ENCODE peak calls at places on chromosomes 11 and 22, in four cellular contexts. One of them, this sample, is unnamed.

GRCh38 chr22:46063861-46064235 is 86.5 kb upstream of the PPARA start:
- DNase-seq in fibroblast of lung: peak
- DNase-seq in mesothelial cell of epicardium: no peak
- DNase-seq in cardiac fibroblast: no peak
- DNase-seq in this sample: no peak

GRCh38 chr22:24512043-24512442 is 16.9 kb downstream of the UPB1 start:
- DNase-seq in fibroblast of lung: no peak
- DNase-seq in mesothelial cell of epicardium: no peak
- DNase-seq in cardiac fibroblast: no peak
- DNase-seq in this sample: no peak

GRCh38 chr11:59172345-59173079 is 580 bp downstream of the DTX4 start:
- DNase-seq in cardiac fibroblast: no peak
- DNase-seq in mesothelial cell of epicardium: no peak
- DNase-seq in fibroblast of lung: no peak
- DNase-seq in this sample: peak

GRCh38 chr11:66846671-66847091 is 3.4 kb downstream of the RCE1 start:
- DNase-seq in mesothelial cell of epicardium: no peak
- DNase-seq in fibroblast of lung: no peak
- DNase-seq in cardiac fibroblast: no peak
- DNase-seq in this sample: no peak

GRCh38 chr11:69152748-69153446 is 2.8 kb upstream of the SMIM38 start:
- DNase-seq in fibroblast of lung: no peak
- DNase-seq in cardiac fibroblast: no peak
- DNase-seq in mesothelial cell of epicardium: no peak
- DNase-seq in this sample: no peak

GRCh38 chr11:94128171-94128745 is 383 bp upstream of the PANX1 start:
- DNase-seq in mesothelial cell of epicardium: no peak
- DNase-seq in cardiac fibroblast: no peak
- DNase-seq in fibroblast of lung: no peak
- DNase-seq in this sample: no peak

GRCh38 chr11:27421819-27422494 is 50.6 kb downstream of the LGR4 start:
- DNase-seq in cardiac fibroblast: peak
- DNase-seq in mesothelial cell of epicardium: no peak
- DNase-seq in fibroblast of lung: no peak
- DNase-seq in this sample: no peak

GRCh38 chr11:119031912-119032280 is 1.2 kb upstream of the SLC37A4 start:
- DNase-seq in cardiac fibroblast: no peak
- DNase-seq in mesothelial cell of epicardium: no peak
- DNase-seq in fibroblast of lung: no peak
- DNase-seq in this sample: no peak

GRCh38 chr11:134371436-134372185 is 39.8 kb downstream of the GLB1L2 start:
- DNase-seq in mesothelial cell of epicardium: no peak
- DNase-seq in cardiac fibroblast: no peak
- DNase-seq in fibroblast of lung: no peak
- DNase-seq in this sample: no peak

GRCh38 chr22:17734197-17734596 is 40.1 kb downstream of the BID start:
- DNase-seq in fibroblast of lung: peak
- DNase-seq in cardiac fibroblast: peak
- DNase-seq in mesothelial cell of epicardium: no peak
- DNase-seq in this sample: no peak

GRCh38 chr11:30360741-30361140 is 37.8 kb downstream of the ARL14EP start:
- DNase-seq in mesothelial cell of epicardium: no peak
- DNase-seq in cardiac fibroblast: no peak
- DNase-seq in fibroblast of lung: no peak
- DNase-seq in this sample: no peak

GRCh38 chr22:23831781-23832180 is 7.0 kb downstream of the DERL3 start:
- DNase-seq in cardiac fibroblast: no peak
- DNase-seq in mesothelial cell of epicardium: no peak
- DNase-seq in fibroblast of lung: no peak
- DNase-seq in this sample: no peak

GRCh38 chr11:8033312-8033715 is 46.2 kb downstream of the EIF3F start:
- DNase-seq in cardiac fibroblast: peak
- DNase-seq in fibroblast of lung: peak
- DNase-seq in mesothelial cell of epicardium: peak
- DNase-seq in this sample: peak

GRCh38 chr22:49856343-49856742 is 2.7 kb downstream of the ZBED4 start:
- DNase-seq in cardiac fibroblast: no peak
- DNase-seq in fibroblast of lung: no peak
- DNase-seq in mesothelial cell of epicardium: no peak
- DNase-seq in this sample: no peak

GRCh38 chr22:46070215-46070721 is 80.1 kb upstream of the PPARA start:
- DNase-seq in mesothelial cell of epicardium: peak
- DNase-seq in cardiac fibroblast: peak
- DNase-seq in fibroblast of lung: no peak
- DNase-seq in this sample: no peak

GRCh38 chr11:11148104-11148509 is 204.9 kb downstream of the CSNK2A3 start:
- DNase-seq in mesothelial cell of epicardium: peak
- DNase-seq in cardiac fibroblast: peak
- DNase-seq in fibroblast of lung: peak
- DNase-seq in this sample: no peak
- TF ChIP-seq CTCF in mesothelial cell of epicardium: no peak
- TF ChIP-seq CTCF in cardiac fibroblast: peak
- TF ChIP-seq CTCF in fibroblast of lung: peak
- TF ChIP-seq CTCF in this sample: peak

GRCh38 chr11:126969865-126970479 is 30.6 kb downstream of the KIRREL3 start:
- DNase-seq in fibroblast of lung: peak
- DNase-seq in cardiac fibroblast: peak
- DNase-seq in mesothelial cell of epicardium: no peak
- DNase-seq in this sample: no peak
- TF ChIP-seq CTCF in fibroblast of lung: peak
- TF ChIP-seq CTCF in cardiac fibroblast: peak
- TF ChIP-seq CTCF in mesothelial cell of epicardium: peak
- TF ChIP-seq CTCF in this sample: peak

GRCh38 chr11:133355095-133355494 is 177.2 kb downstream of the OPCML start:
- DNase-seq in mesothelial cell of epicardium: no peak
- DNase-seq in fibroblast of lung: no peak
- DNase-seq in cardiac fibroblast: no peak
- DNase-seq in this sample: no peak

GRCh38 chr11:133350045-133350444 is 182.3 kb downstream of the OPCML start:
- DNase-seq in cardiac fibroblast: no peak
- DNase-seq in fibroblast of lung: no peak
- DNase-seq in mesothelial cell of epicardium: no peak
- DNase-seq in this sample: no peak

GRCh38 chr11:133354069-133354468 is 178.2 kb downstream of the OPCML start:
- DNase-seq in mesothelial cell of epicardium: no peak
- DNase-seq in fibroblast of lung: no peak
- DNase-seq in cardiac fibroblast: no peak
- DNase-seq in this sample: no peak
- TF ChIP-seq CTCF in mesothelial cell of epicardium: no peak
- TF ChIP-seq CTCF in fibroblast of lung: no peak
- TF ChIP-seq CTCF in cardiac fibroblast: no peak
- TF ChIP-seq CTCF in this sample: no peak

GRCh38 chr11:77064648-77065217 is 2.0 kb upstream of the CAPN5 start:
- DNase-seq in fibroblast of lung: no peak
- DNase-seq in mesothelial cell of epicardium: no peak
- DNase-seq in cardiac fibroblast: no peak
- DNase-seq in this sample: no peak

GRCh38 chr11:77060234-77060633 is 6.5 kb upstream of the CAPN5 start:
- DNase-seq in fibroblast of lung: no peak
- DNase-seq in cardiac fibroblast: no peak
- DNase-seq in mesothelial cell of epicardium: no peak
- DNase-seq in this sample: no peak

GRCh38 chr11:77063407-77063806 is 3.4 kb upstream of the CAPN5 start:
- DNase-seq in cardiac fibroblast: no peak
- DNase-seq in mesothelial cell of epicardium: no peak
- DNase-seq in fibroblast of lung: no peak
- DNase-seq in this sample: no peak

GRCh38 chr11:77063861-77064260 is 2.9 kb upstream of the CAPN5 start:
- DNase-seq in fibroblast of lung: no peak
- DNase-seq in mesothelial cell of epicardium: no peak
- DNase-seq in cardiac fibroblast: no peak
- DNase-seq in this sample: no peak

GRCh38 chr11:77062924-77063323 is 3.8 kb upstream of the CAPN5 start:
- DNase-seq in mesothelial cell of epicardium: no peak
- DNase-seq in fibroblast of lung: no peak
- DNase-seq in cardiac fibroblast: no peak
- DNase-seq in this sample: no peak
- TF ChIP-seq CTCF in mesothelial cell of epicardium: no peak
- TF ChIP-seq CTCF in fibroblast of lung: peak
- TF ChIP-seq CTCF in cardiac fibroblast: no peak
- TF ChIP-seq CTCF in this sample: no peak

GRCh38 chr11:76551400-76551799 is 106.6 kb downstream of the EMSY start:
- DNase-seq in mesothelial cell of epicardium: no peak
- DNase-seq in fibroblast of lung: no peak
- DNase-seq in cardiac fibroblast: peak
- DNase-seq in this sample: no peak
- TF ChIP-seq CTCF in mesothelial cell of epicardium: no peak
- TF ChIP-seq CTCF in fibroblast of lung: no peak
- TF ChIP-seq CTCF in cardiac fibroblast: peak
- TF ChIP-seq CTCF in this sample: no peak

GRCh38 chr22:29030016-29030617 is 31.5 kb downstream of the C22orf31 start:
- DNase-seq in fibroblast of lung: peak
- DNase-seq in mesothelial cell of epicardium: no peak
- DNase-seq in cardiac fibroblast: peak
- DNase-seq in this sample: no peak

GRCh38 chr22:29029202-29030000 is 32.2 kb downstream of the C22orf31 start:
- DNase-seq in fibroblast of lung: no peak
- DNase-seq in cardiac fibroblast: no peak
- DNase-seq in mesothelial cell of epicardium: no peak
- DNase-seq in this sample: no peak

GRCh38 chr22:29028468-29028867 is 33.2 kb downstream of the C22orf31 start:
- DNase-seq in fibroblast of lung: no peak
- DNase-seq in mesothelial cell of epicardium: no peak
- DNase-seq in cardiac fibroblast: no peak
- DNase-seq in this sample: no peak

GRCh38 chr22:29023172-29023796 is 38.3 kb downstream of the C22orf31 start:
- DNase-seq in fibroblast of lung: no peak
- DNase-seq in cardiac fibroblast: no peak
- DNase-seq in mesothelial cell of epicardium: no peak
- DNase-seq in this sample: no peak

DNA sequence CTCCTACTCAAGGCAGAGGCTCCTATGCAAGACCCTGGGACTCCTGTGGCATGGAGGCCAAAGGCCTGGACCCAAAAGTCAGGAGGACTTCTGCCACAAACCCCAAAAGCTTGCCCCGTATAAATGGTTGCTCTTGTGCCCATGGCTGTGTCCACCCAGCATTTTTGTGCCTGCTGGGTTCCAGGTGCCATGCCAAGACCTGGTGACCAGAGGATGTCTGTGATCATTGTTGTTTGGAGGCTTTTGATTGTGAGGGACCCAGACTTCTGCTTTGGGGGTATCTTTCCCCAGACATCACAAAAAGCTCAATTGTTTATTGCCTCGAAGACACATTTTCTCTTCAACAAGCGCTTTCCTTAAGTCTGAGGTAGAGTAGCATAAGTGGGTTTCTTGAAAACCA is 35.1 kb downstream of the C22orf31 start:
- DNase-seq in cardiac fibroblast: no peak
- DNase-seq in mesothelial cell of epicardium: no peak
- DNase-seq in fibroblast of lung: no peak
- DNase-seq in this sample: no peak
- TF ChIP-seq CTCF in cardiac fibroblast: no peak
- TF ChIP-seq CTCF in mesothelial cell of epicardium: no peak
- TF ChIP-seq CTCF in fibroblast of lung: no peak
- TF ChIP-seq CTCF in this sample: no peak

DNA sequence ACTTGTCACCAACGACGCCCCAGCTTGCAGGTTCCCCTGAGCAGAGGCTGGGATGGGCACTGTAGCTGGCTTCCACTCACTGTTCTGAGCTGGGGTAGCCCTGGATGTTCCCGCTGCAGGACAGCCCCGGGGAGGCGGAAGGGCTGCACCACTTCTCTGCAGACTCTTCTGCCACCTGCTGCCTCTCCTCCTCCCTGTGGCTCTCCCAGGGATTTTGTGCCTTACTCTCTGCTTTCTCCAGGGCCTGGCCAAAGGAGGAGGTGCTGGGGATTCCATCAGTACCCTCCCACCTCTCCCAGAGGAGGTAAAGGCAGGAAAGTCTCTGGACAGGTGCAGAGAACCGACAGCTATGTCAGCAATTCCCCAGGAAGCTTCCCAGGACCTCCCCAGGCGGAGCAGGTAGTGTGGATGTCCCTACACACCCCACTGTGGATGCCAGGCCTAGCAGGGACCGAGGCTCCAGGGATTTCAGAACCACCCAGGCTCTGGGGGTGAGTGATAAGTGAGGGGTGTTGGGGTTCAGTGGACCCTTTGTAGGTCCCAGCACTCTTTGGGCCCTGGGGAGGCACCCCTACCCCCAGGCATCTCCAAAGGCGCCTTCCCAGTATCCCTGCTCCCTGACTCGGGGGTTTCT is 11.3 kb downstream of the DUSP8 start:
- DNase-seq in mesothelial cell of epicardium: no peak
- DNase-seq in fibroblast of lung: no peak
- DNase-seq in cardiac fibroblast: no peak
- DNase-seq in this sample: no peak
- TF ChIP-seq CTCF in mesothelial cell of epicardium: no peak
- TF ChIP-seq CTCF in fibroblast of lung: no peak
- TF ChIP-seq CTCF in cardiac fibroblast: no peak
- TF ChIP-seq CTCF in this sample: no peak

This sample was measured in progenitor cell of endocrine pancreas.